ENCODE peak calls at places on chromosomes 3 and 15, in ten cellular contexts. Z is right atrium auricular region; C is activated T-helper 1 cell treated with anti-CD3 and anti-CD28 coated beads, Interleukin-2, amount 50 U/mL, for 16 hours; V is GDM1; I is occipital lobe; M is stimulated activated CD4-positive, alpha-beta T cell treated with anti-CD3 and anti-CD28 coated beads, Interleukin-4, amount 100 ng/mL, for 48 hours; E is activated CD4-positive, alpha-beta T cell treated with anti-CD3 and anti-CD28 coated beads, Interleukin-2, amount 50 U/mL, for 4 hours; Y is NCI-H460; X is cardiac fibroblast; H is MV-4-11. P is an unnamed sample.
A peak's percentile ranks its signal among the peaks of the same experiment; 100 is the strongest.

GRCh38 chr15:88447741-88448140 is 19.4 kb downstream of the MRPL46 start:
- DNase-seq in C (no peak), Y (no peak), Z (no peak), M (no peak), E (no peak), I (no peak), X (no peak), H (no peak), V (no peak), P (no peak)

GRCh38 chr15:34582461-34583357 is 742 bp downstream of the GOLGA8B start:
- DNase-seq in C (no peak), X (peak; percentile 30), M (no peak), Y (no peak), E (no peak), V (no peak), I (no peak), Z (no peak), H (no peak), P (peak; percentile 32)

GRCh38 chr15:82051664-82052063 is 5.8 kb upstream of the MEX3B start:
- DNase-seq in X (peak; percentile 66), H (no peak), I (peak; percentile 2), M (no peak), Y (no peak), V (no peak), C (no peak), Z (no peak), E (no peak), P (no peak)

GRCh38 chr3:148439254-148439822 is 258.4 kb upstream of the AGTR1 start:
- DNase-seq in V (no peak), Y (no peak), X (no peak), H (peak; percentile 37), Z (no peak), I (no peak), C (no peak), M (no peak), E (no peak), P (no peak)

GRCh38 chr15:40449275-40449674 is 8.5 kb downstream of the BAHD1 start:
- DNase-seq in M (no peak), E (no peak), Y (no peak), C (no peak), X (peak; percentile 27), Z (no peak), I (no peak), V (no peak), H (no peak), P (no peak)

GRCh38 chr3:89186446-89186845 is 79.0 kb downstream of the EPHA3 start:
- DNase-seq in H (no peak), Z (no peak), C (no peak), V (no peak), E (no peak), M (no peak), I (no peak), Y (no peak), X (no peak), P (no peak)

GRCh38 chr3:149494022-149494758 is 19.7 kb downstream of the TM4SF4 start:
- DNase-seq in M (peak; percentile 35), H (peak; percentile 46), V (peak; percentile 21), I (no peak), C (no peak), X (peak; percentile 86), Y (peak; percentile 61), E (no peak), Z (no peak), P (no peak)

GRCh38 chr3:139491966-139492365 is 15.7 kb upstream of the RBP2 start:
- DNase-seq in C (no peak), Z (no peak), V (no peak), Y (no peak), X (no peak), M (no peak), H (no peak), E (no peak), I (no peak), P (no peak)

GRCh38 chr3:186032321-186032720 is 76.6 kb downstream of the ETV5 start:
- DNase-seq in E (no peak), H (no peak), C (no peak), Z (no peak), V (no peak), X (no peak), M (no peak), I (no peak), Y (no peak), P (no peak)

GRCh38 chr3:34185301-34185700 is 386.9 kb downstream of the PDCD6IP start:
- DNase-seq in Z (no peak), X (no peak), H (no peak), V (no peak), E (no peak), Y (no peak), M (no peak), I (no peak), C (no peak), P (no peak)

GRCh38 chr3:152199069-152199838 is 69.5 kb upstream of the MBNL1 start:
- DNase-seq in H (peak; percentile 59), Y (no peak), E (no peak), I (no peak), M (no peak), V (no peak), Z (no peak), C (no peak), X (no peak), P (peak; percentile 29)

GRCh38 chr3:119580148-119580760 is 962 bp downstream of the ADPRH start:
- DNase-seq in H (peak; percentile 76), E (no peak), M (no peak), Z (peak; percentile 60), V (no peak), Y (no peak), I (no peak), C (no peak), X (no peak), P (peak; percentile 70)

GRCh38 chr3:58049143-58049785 is 41.0 kb downstream of the FLNB start:
- DNase-seq in H (no peak), Z (peak; percentile 63), X (peak; percentile 96), M (no peak), Y (peak; percentile 79), I (no peak), E (no peak), V (no peak), C (no peak), P (peak; percentile 67)

GRCh38 chr3:129032716-129033115 is 27.9 kb upstream of the GP9 start:
- DNase-seq in M (no peak), X (no peak), Z (no peak), H (no peak), I (no peak), Y (no peak), E (no peak), C (no peak), V (no peak), P (no peak)

GRCh38 chr3:150544726-150545125 is 1.6 kb downstream of the SERP1 start:
- DNase-seq in M (no peak), C (no peak), I (no peak), H (no peak), V (no peak), E (no peak), Y (no peak), X (peak; percentile 29), Z (no peak), P (no peak)

GRCh38 chr3:27467545-27467944 is 16.6 kb downstream of the SLC4A7 start:
- DNase-seq in H (peak; percentile 46), Z (no peak), X (peak; percentile 66), Y (peak; percentile 39), E (no peak), I (no peak), V (peak; percentile 7), C (no peak), M (no peak), P (no peak)

GRCh38 chr3:139520028-139520737 is 19.4 kb downstream of the RBP1 start:
- DNase-seq in H (peak; percentile 88), Y (no peak), V (no peak), M (peak; percentile 20), Z (peak; percentile 58), C (no peak), I (no peak), E (no peak), X (peak; percentile 13), P (no peak)

GRCh38 chr15:32668942-32669341 is 27.4 kb downstream of the SCG5 start:
- DNase-seq in C (no peak), M (no peak), Z (no peak), V (no peak), H (peak; percentile 18), I (no peak), X (no peak), E (no peak), Y (no peak), P (no peak)

GRCh38 chr3:113557374-113557773 is 25.0 kb downstream of the SIDT1 start:
- DNase-seq in V (no peak), E (no peak), C (no peak), M (no peak), Z (no peak), Y (no peak), H (no peak), X (peak; percentile 49), I (no peak), P (no peak)

GRCh38 chr3:126134219-126134975 is 46.0 kb downstream of the ALDH1L1 start:
- DNase-seq in H (peak; percentile 13), Y (peak; percentile 47), M (peak; percentile 48), X (peak; percentile 59), V (peak; percentile 8), C (peak; percentile 3), E (no peak), Z (peak; percentile 68), I (peak; percentile 29), P (no peak)

GRCh38 chr15:101499863-101500713 is 10.6 kb upstream of the PCSK6 start:
- DNase-seq in C (no peak), V (peak; percentile 43), I (peak; percentile 47), Z (no peak), M (no peak), Y (no peak), E (no peak), X (no peak), H (peak; percentile 95), P (no peak)

GRCh38 chr15:74170083-74170844 is 3.2 kb upstream of the ISLR start:
- DNase-seq in M (no peak), H (no peak), I (no peak), Z (peak; percentile 36), V (no peak), E (no peak), X (no peak), C (no peak), Y (no peak), P (peak; percentile 35)

GRCh38 chr3:52359116-52359855 is 43.2 kb downstream of the DNAH1 start:
- DNase-seq in Z (no peak), V (no peak), H (no peak), I (no peak), E (no peak), X (no peak), C (no peak), Y (no peak), M (no peak), P (no peak)

GRCh38 chr3:182349951-182350350 is 443.4 kb upstream of the ATP11B start:
- DNase-seq in E (no peak), C (no peak), V (no peak), X (no peak), Y (no peak), I (no peak), M (no peak), Z (no peak), H (no peak), P (no peak)

GRCh38 chr3:149765762-149766334 is 13.6 kb upstream of the COMMD2 start:
- DNase-seq in V (peak; percentile 38), I (no peak), M (no peak), C (no peak), Z (no peak), Y (peak; percentile 15), E (no peak), X (peak; percentile 62), H (peak; percentile 15), P (no peak)

GRCh38 chr3:152209776-152210175 is 59.0 kb upstream of the MBNL1 start:
- DNase-seq in E (no peak), I (no peak), C (no peak), V (no peak), X (no peak), Y (no peak), H (no peak), M (no peak), Z (no peak), P (no peak)

GRCh38 chr15:82968066-82968465 is 15.5 kb upstream of the HOMER2 start:
- DNase-seq in M (no peak), Z (no peak), H (peak; percentile 87), V (no peak), E (no peak), X (peak; percentile 39), Y (no peak), I (no peak), C (no peak), P (no peak)

GRCh38 chr15:96395687-96396086 is 65.2 kb downstream of the NR2F2 start:
- DNase-seq in X (no peak), M (no peak), I (no peak), V (no peak), Z (no peak), H (no peak), E (no peak), Y (no peak), C (no peak), P (no peak)